ENCODE peak calls at places on chromosomes 16 and 17, in nine cellular contexts. One of them, this sample, is unnamed.
A peak's percentile ranks its signal among the peaks of the same experiment; 100 is the strongest.

GRCh38 chr17:35052240-35052608 is 11.3 kb downstream of the RFFL start:
- DNase-seq in small intestine: no peak
- DNase-seq in adrenal gland: no peak
- DNase-seq in tibial nerve: no peak
- DNase-seq in breast epithelium: no peak
- DNase-seq in dorsolateral prefrontal cortex: no peak
- DNase-seq in GM12865: peak; percentile 19
- DNase-seq in thoracic aorta: no peak
- DNase-seq in epithelial cell of esophagus: no peak
- DNase-seq in this sample: no peak

GRCh38 chr16:14303182-14303618 is 232.1 kb downstream of the MRTFB start:
- DNase-seq in small intestine: no peak
- DNase-seq in adrenal gland: peak; percentile 36
- DNase-seq in tibial nerve: no peak
- DNase-seq in breast epithelium: no peak
- DNase-seq in dorsolateral prefrontal cortex: no peak
- DNase-seq in GM12865: no peak
- DNase-seq in thoracic aorta: no peak
- DNase-seq in epithelial cell of esophagus: peak; percentile 28
- DNase-seq in this sample: no peak

GRCh38 chr16:19997264-19997663 is 76.4 kb downstream of the GPR139 start:
- DNase-seq in small intestine: no peak
- DNase-seq in adrenal gland: no peak
- DNase-seq in tibial nerve: no peak
- DNase-seq in breast epithelium: no peak
- DNase-seq in dorsolateral prefrontal cortex: no peak
- DNase-seq in GM12865: no peak
- DNase-seq in thoracic aorta: no peak
- DNase-seq in epithelial cell of esophagus: no peak
- DNase-seq in this sample: no peak

GRCh38 chr17:79607941-79608728 is 2.7 kb downstream of the RBFOX3 start:
- DNase-seq in small intestine: no peak
- DNase-seq in adrenal gland: peak; percentile 19
- DNase-seq in tibial nerve: no peak
- DNase-seq in breast epithelium: no peak
- DNase-seq in dorsolateral prefrontal cortex: no peak
- DNase-seq in GM12865: no peak
- DNase-seq in thoracic aorta: no peak
- DNase-seq in epithelial cell of esophagus: no peak
- DNase-seq in this sample: no peak

GRCh38 chr17:16428098-16428882 is 12.9 kb downstream of the TRPV2 start:
- DNase-seq in small intestine: peak; percentile 73
- DNase-seq in adrenal gland: peak; percentile 67
- DNase-seq in tibial nerve: no peak
- DNase-seq in breast epithelium: no peak
- DNase-seq in dorsolateral prefrontal cortex: peak; percentile 61
- DNase-seq in GM12865: no peak
- DNase-seq in thoracic aorta: no peak
- DNase-seq in epithelial cell of esophagus: peak; percentile 55
- DNase-seq in this sample: no peak

GRCh38 chr17:3960764-3961163 is 3.5 kb downstream of the ATP2A3 start:
- DNase-seq in small intestine: peak; percentile 49
- DNase-seq in adrenal gland: peak; percentile 93
- DNase-seq in tibial nerve: no peak
- DNase-seq in breast epithelium: no peak
- DNase-seq in dorsolateral prefrontal cortex: no peak
- DNase-seq in GM12865: no peak
- DNase-seq in thoracic aorta: no peak
- DNase-seq in epithelial cell of esophagus: no peak
- DNase-seq in this sample: no peak

GRCh38 chr16:31508706-31509523 is 724 bp upstream of the RUSF1 start:
- DNase-seq in small intestine: peak; percentile 36
- DNase-seq in adrenal gland: no peak
- DNase-seq in tibial nerve: no peak
- DNase-seq in breast epithelium: no peak
- DNase-seq in dorsolateral prefrontal cortex: no peak
- DNase-seq in GM12865: no peak
- DNase-seq in thoracic aorta: no peak
- DNase-seq in epithelial cell of esophagus: no peak
- DNase-seq in this sample: no peak

GRCh38 chr16:65769055-65769465 is 597.4 kb upstream of the CDH5 start:
- DNase-seq in small intestine: no peak
- DNase-seq in adrenal gland: peak; percentile 12
- DNase-seq in tibial nerve: no peak
- DNase-seq in breast epithelium: no peak
- DNase-seq in dorsolateral prefrontal cortex: no peak
- DNase-seq in GM12865: peak; percentile 17
- DNase-seq in thoracic aorta: no peak
- DNase-seq in epithelial cell of esophagus: peak; percentile 80
- DNase-seq in this sample: no peak

GRCh38 chr17:46732754-46733398 is 85.6 kb downstream of the WNT3 start:
- DNase-seq in small intestine: no peak
- DNase-seq in adrenal gland: no peak
- DNase-seq in tibial nerve: no peak
- DNase-seq in breast epithelium: no peak
- DNase-seq in dorsolateral prefrontal cortex: no peak
- DNase-seq in GM12865: no peak
- DNase-seq in thoracic aorta: no peak
- DNase-seq in epithelial cell of esophagus: no peak
- DNase-seq in this sample: no peak

GRCh38 chr17:4110152-4110551 is 32.7 kb downstream of the ZZEF1 start:
- DNase-seq in small intestine: no peak
- DNase-seq in adrenal gland: no peak
- DNase-seq in tibial nerve: no peak
- DNase-seq in breast epithelium: no peak
- DNase-seq in dorsolateral prefrontal cortex: no peak
- DNase-seq in GM12865: no peak
- DNase-seq in thoracic aorta: no peak
- DNase-seq in epithelial cell of esophagus: peak; percentile 45
- DNase-seq in this sample: no peak

GRCh38 chr16:21710938-21711337 is 47.2 kb downstream of the OTOA start:
- DNase-seq in small intestine: no peak
- DNase-seq in adrenal gland: no peak
- DNase-seq in tibial nerve: no peak
- DNase-seq in breast epithelium: no peak
- DNase-seq in dorsolateral prefrontal cortex: no peak
- DNase-seq in GM12865: no peak
- DNase-seq in thoracic aorta: no peak
- DNase-seq in epithelial cell of esophagus: no peak
- DNase-seq in this sample: no peak

GRCh38 chr17:40113961-40114272 is 7.9 kb upstream of the MSL1 start:
- DNase-seq in small intestine: no peak
- DNase-seq in adrenal gland: no peak
- DNase-seq in tibial nerve: no peak
- DNase-seq in breast epithelium: no peak
- DNase-seq in dorsolateral prefrontal cortex: no peak
- DNase-seq in GM12865: no peak
- DNase-seq in thoracic aorta: no peak
- DNase-seq in epithelial cell of esophagus: no peak
- DNase-seq in this sample: no peak
- H3K4me3 ChIP-seq in small intestine: no peak overlapping the region
- H3K4me3 ChIP-seq in adrenal gland: no peak overlapping the region
- H3K4me3 ChIP-seq in tibial nerve: no peak overlapping the region
- H3K4me3 ChIP-seq in breast epithelium: peak overlapping the region; percentile 50
- H3K4me3 ChIP-seq in dorsolateral prefrontal cortex: peak overlapping the region; percentile 64
- H3K4me3 ChIP-seq in GM12865: peak overlapping the region; percentile 56
- H3K4me3 ChIP-seq in thoracic aorta: peak overlapping the region; percentile 62
- H3K4me3 ChIP-seq in epithelial cell of esophagus: no peak overlapping the region
- H3K4me3 ChIP-seq in this sample: no peak overlapping the region

GRCh38 chr17:75345514-75346167 is 56.4 kb upstream of the SLC25A19 start:
- DNase-seq in small intestine: no peak
- DNase-seq in adrenal gland: no peak
- DNase-seq in tibial nerve: no peak
- DNase-seq in breast epithelium: no peak
- DNase-seq in dorsolateral prefrontal cortex: no peak
- DNase-seq in GM12865: peak; percentile 93
- DNase-seq in thoracic aorta: no peak
- DNase-seq in epithelial cell of esophagus: no peak
- DNase-seq in this sample: no peak
- H3K4me3 ChIP-seq in small intestine: no peak overlapping the region
- H3K4me3 ChIP-seq in adrenal gland: no peak overlapping the region
- H3K4me3 ChIP-seq in tibial nerve: no peak overlapping the region
- H3K4me3 ChIP-seq in breast epithelium: no peak overlapping the region
- H3K4me3 ChIP-seq in dorsolateral prefrontal cortex: no peak overlapping the region
- H3K4me3 ChIP-seq in GM12865: peak overlapping the region; percentile 54
- H3K4me3 ChIP-seq in thoracic aorta: no peak overlapping the region
- H3K4me3 ChIP-seq in epithelial cell of esophagus: no peak overlapping the region
- H3K4me3 ChIP-seq in this sample: peak overlapping the region; percentile 23

DNA sequence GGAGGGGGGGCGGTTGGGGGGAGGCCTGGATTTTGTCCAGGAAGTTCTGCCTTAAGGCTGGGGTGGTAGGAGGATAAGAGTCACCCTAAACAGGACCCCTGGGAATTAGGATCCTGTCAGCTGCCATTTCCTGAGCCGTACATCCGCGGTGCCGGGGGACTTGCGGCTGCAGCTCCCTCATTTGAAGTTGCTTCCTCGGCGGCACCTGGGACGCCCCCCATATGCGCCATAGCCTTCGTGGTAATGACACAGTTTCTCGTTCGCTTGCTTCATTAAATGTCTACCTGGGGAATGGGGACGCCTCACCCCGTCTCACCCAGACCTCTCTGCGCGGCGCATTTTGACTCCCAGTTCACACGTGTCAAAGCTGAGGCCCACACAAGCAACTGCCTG is 55.1 kb upstream of the PABPN1L start:
- DNase-seq in small intestine: no peak
- DNase-seq in adrenal gland: no peak
- DNase-seq in tibial nerve: no peak
- DNase-seq in breast epithelium: no peak
- DNase-seq in dorsolateral prefrontal cortex: no peak
- DNase-seq in GM12865: no peak
- DNase-seq in thoracic aorta: no peak
- DNase-seq in epithelial cell of esophagus: no peak
- DNase-seq in this sample: no peak
- H3K4me3 ChIP-seq in small intestine: no peak overlapping the region
- H3K4me3 ChIP-seq in adrenal gland: no peak overlapping the region
- H3K4me3 ChIP-seq in tibial nerve: no peak overlapping the region
- H3K4me3 ChIP-seq in breast epithelium: no peak overlapping the region
- H3K4me3 ChIP-seq in dorsolateral prefrontal cortex: no peak overlapping the region
- H3K4me3 ChIP-seq in GM12865: no peak overlapping the region
- H3K4me3 ChIP-seq in thoracic aorta: peak overlapping the region; percentile 7
- H3K4me3 ChIP-seq in epithelial cell of esophagus: no peak overlapping the region
- H3K4me3 ChIP-seq in this sample: no peak overlapping the region

GRCh38 chr16:3056336-3057180 is 8.9 kb upstream of the IL32 start:
- DNase-seq in small intestine: no peak
- DNase-seq in adrenal gland: no peak
- DNase-seq in tibial nerve: no peak
- DNase-seq in breast epithelium: no peak
- DNase-seq in dorsolateral prefrontal cortex: no peak
- DNase-seq in GM12865: no peak
- DNase-seq in thoracic aorta: no peak
- DNase-seq in epithelial cell of esophagus: no peak
- DNase-seq in this sample: no peak

GRCh38 chr16:3059723-3060242 is 5.7 kb upstream of the IL32 start:
- DNase-seq in small intestine: no peak
- DNase-seq in adrenal gland: no peak
- DNase-seq in tibial nerve: no peak
- DNase-seq in breast epithelium: no peak
- DNase-seq in dorsolateral prefrontal cortex: no peak
- DNase-seq in GM12865: no peak
- DNase-seq in thoracic aorta: no peak
- DNase-seq in epithelial cell of esophagus: no peak
- DNase-seq in this sample: no peak

GRCh38 chr16:3059041-3059722 is 6.3 kb upstream of the IL32 start:
- DNase-seq in small intestine: peak; percentile 88
- DNase-seq in adrenal gland: peak; percentile 95
- DNase-seq in tibial nerve: peak; percentile 58
- DNase-seq in breast epithelium: peak; percentile 83
- DNase-seq in dorsolateral prefrontal cortex: peak; percentile 46
- DNase-seq in GM12865: peak; percentile 89
- DNase-seq in thoracic aorta: peak; percentile 54
- DNase-seq in epithelial cell of esophagus: peak; percentile 77
- DNase-seq in this sample: peak; percentile 76

GRCh38 chr16:3058173-3059030 is 7.0 kb upstream of the IL32 start:
- DNase-seq in small intestine: peak; percentile 65
- DNase-seq in adrenal gland: no peak
- DNase-seq in tibial nerve: no peak
- DNase-seq in breast epithelium: peak; percentile 68
- DNase-seq in dorsolateral prefrontal cortex: peak; percentile 38
- DNase-seq in GM12865: peak; percentile 72
- DNase-seq in thoracic aorta: no peak
- DNase-seq in epithelial cell of esophagus: peak; percentile 64
- DNase-seq in this sample: no peak

GRCh38 chr16:3057181-3058166 is 8.0 kb upstream of the IL32 start:
- DNase-seq in small intestine: no peak
- DNase-seq in adrenal gland: no peak
- DNase-seq in tibial nerve: no peak
- DNase-seq in breast epithelium: no peak
- DNase-seq in dorsolateral prefrontal cortex: no peak
- DNase-seq in GM12865: no peak
- DNase-seq in thoracic aorta: no peak
- DNase-seq in epithelial cell of esophagus: no peak
- DNase-seq in this sample: no peak
- H3K4me3 ChIP-seq in small intestine: peak overlapping the region; percentile 94
- H3K4me3 ChIP-seq in adrenal gland: no peak overlapping the region
- H3K4me3 ChIP-seq in tibial nerve: no peak overlapping the region
- H3K4me3 ChIP-seq in breast epithelium: peak overlapping the region; percentile 75
- H3K4me3 ChIP-seq in dorsolateral prefrontal cortex: peak overlapping the region; percentile 87
- H3K4me3 ChIP-seq in GM12865: no peak overlapping the region
- H3K4me3 ChIP-seq in thoracic aorta: peak overlapping the region; percentile 94
- H3K4me3 ChIP-seq in epithelial cell of esophagus: no peak overlapping the region
- H3K4me3 ChIP-seq in this sample: peak overlapping the region; percentile 94

This sample was measured in effector memory CD4-positive, alpha-beta T cell.